ENCODE peak calls at places on chromosome 21, in ten cellular contexts. One of them, this sample, is unnamed.
A peak's percentile ranks its signal among the peaks of the same experiment; 100 is the strongest.

GRCh38 chr21:36713746-36714145 is 14.8 kb downstream of the SIM2 start:
- DNase-seq in breast epithelium: no peak
- DNase-seq in stomach: no peak
- DNase-seq in sigmoid colon: no peak
- DNase-seq in H1: no peak
- DNase-seq in prostate gland: no peak
- DNase-seq in K562: no peak
- DNase-seq in SK-N-SH: no peak
- DNase-seq in GM12891: no peak
- DNase-seq in esophagus muscularis mucosa: no peak
- DNase-seq in this sample: no peak

GRCh38 chr21:34805157-34805556 is 136.4 kb downstream of the CLIC6 start:
- DNase-seq in breast epithelium: no peak
- DNase-seq in stomach: no peak
- DNase-seq in sigmoid colon: no peak
- DNase-seq in H1: no peak
- DNase-seq in prostate gland: no peak
- DNase-seq in K562: no peak
- DNase-seq in SK-N-SH: no peak
- DNase-seq in GM12891: no peak
- DNase-seq in esophagus muscularis mucosa: no peak
- DNase-seq in this sample: no peak

GRCh38 chr21:14773777-14774345 is 227.7 kb upstream of the SAMSN1 start:
- DNase-seq in breast epithelium: no peak
- DNase-seq in stomach: peak; percentile 66
- DNase-seq in sigmoid colon: peak; percentile 65
- DNase-seq in H1: peak; percentile 23
- DNase-seq in prostate gland: no peak
- DNase-seq in K562: peak; percentile 68
- DNase-seq in SK-N-SH: peak; percentile 1
- DNase-seq in GM12891: no peak
- DNase-seq in esophagus muscularis mucosa: no peak
- DNase-seq in this sample: peak; percentile 90

GRCh38 chr21:36211660-36212512 is 55.3 kb downstream of the DOP1B start:
- DNase-seq in breast epithelium: no peak
- DNase-seq in stomach: no peak
- DNase-seq in sigmoid colon: no peak
- DNase-seq in H1: no peak
- DNase-seq in prostate gland: no peak
- DNase-seq in K562: no peak
- DNase-seq in SK-N-SH: no peak
- DNase-seq in GM12891: no peak
- DNase-seq in esophagus muscularis mucosa: no peak
- DNase-seq in this sample: no peak

GRCh38 chr21:25836396-25836795 is 101.6 kb downstream of the GABPA start:
- DNase-seq in breast epithelium: no peak
- DNase-seq in stomach: no peak
- DNase-seq in sigmoid colon: no peak
- DNase-seq in H1: no peak
- DNase-seq in prostate gland: no peak
- DNase-seq in K562: no peak
- DNase-seq in SK-N-SH: no peak
- DNase-seq in GM12891: no peak
- DNase-seq in esophagus muscularis mucosa: no peak
- DNase-seq in this sample: no peak

GRCh38 chr21:34335316-34335715 is 28.5 kb upstream of the KCNE2 start:
- DNase-seq in breast epithelium: no peak
- DNase-seq in stomach: no peak
- DNase-seq in sigmoid colon: no peak
- DNase-seq in H1: no peak
- DNase-seq in prostate gland: no peak
- DNase-seq in K562: no peak
- DNase-seq in SK-N-SH: no peak
- DNase-seq in GM12891: no peak
- DNase-seq in esophagus muscularis mucosa: no peak
- DNase-seq in this sample: no peak

GRCh38 chr21:45078877-45079281 is 4.5 kb downstream of the ADARB1 start:
- DNase-seq in breast epithelium: no peak
- DNase-seq in stomach: peak; percentile 29
- DNase-seq in sigmoid colon: peak; percentile 60
- DNase-seq in H1: no peak
- DNase-seq in prostate gland: no peak
- DNase-seq in K562: no peak
- DNase-seq in SK-N-SH: no peak
- DNase-seq in GM12891: no peak
- DNase-seq in esophagus muscularis mucosa: no peak
- DNase-seq in this sample: no peak

GRCh38 chr21:26236281-26236680 is 65.7 kb upstream of the APP start:
- DNase-seq in breast epithelium: no peak
- DNase-seq in stomach: no peak
- DNase-seq in sigmoid colon: no peak
- DNase-seq in H1: no peak
- DNase-seq in prostate gland: no peak
- DNase-seq in K562: no peak
- DNase-seq in SK-N-SH: no peak
- DNase-seq in GM12891: no peak
- DNase-seq in esophagus muscularis mucosa: no peak
- DNase-seq in this sample: no peak

GRCh38 chr21:42314616-42315295 is 453 bp downstream of the TFF3 start:
- DNase-seq in breast epithelium: no peak
- DNase-seq in stomach: no peak
- DNase-seq in sigmoid colon: no peak
- DNase-seq in H1: no peak
- DNase-seq in prostate gland: no peak
- DNase-seq in K562: no peak
- DNase-seq in SK-N-SH: no peak
- DNase-seq in GM12891: no peak
- DNase-seq in esophagus muscularis mucosa: no peak
- DNase-seq in this sample: no peak

GRCh38 chr21:45207839-45208626 is 79.7 kb downstream of the POFUT2 start:
- DNase-seq in breast epithelium: no peak
- DNase-seq in stomach: no peak
- DNase-seq in sigmoid colon: no peak
- DNase-seq in H1: no peak
- DNase-seq in prostate gland: no peak
- DNase-seq in K562: no peak
- DNase-seq in SK-N-SH: no peak
- DNase-seq in GM12891: no peak
- DNase-seq in esophagus muscularis mucosa: no peak
- DNase-seq in this sample: no peak

GRCh38 chr21:42369821-42370220 is 3.5 kb upstream of the TFF1 start:
- DNase-seq in breast epithelium: no peak
- DNase-seq in stomach: no peak
- DNase-seq in sigmoid colon: no peak
- DNase-seq in H1: no peak
- DNase-seq in prostate gland: no peak
- DNase-seq in K562: no peak
- DNase-seq in SK-N-SH: no peak
- DNase-seq in GM12891: no peak
- DNase-seq in esophagus muscularis mucosa: no peak
- DNase-seq in this sample: peak; percentile 63

GRCh38 chr21:14120091-14120734 is 90.5 kb downstream of the LIPI start:
- DNase-seq in breast epithelium: no peak
- DNase-seq in stomach: peak; percentile 53
- DNase-seq in sigmoid colon: no peak
- DNase-seq in H1: no peak
- DNase-seq in prostate gland: no peak
- DNase-seq in K562: peak; percentile 51
- DNase-seq in SK-N-SH: peak; percentile 25
- DNase-seq in GM12891: no peak
- DNase-seq in esophagus muscularis mucosa: no peak
- DNase-seq in this sample: peak; percentile 82

GRCh38 chr21:41196990-41197389 is 29.0 kb downstream of the BACE2 start:
- DNase-seq in breast epithelium: no peak
- DNase-seq in stomach: no peak
- DNase-seq in sigmoid colon: no peak
- DNase-seq in H1: no peak
- DNase-seq in prostate gland: no peak
- DNase-seq in K562: no peak
- DNase-seq in SK-N-SH: no peak
- DNase-seq in GM12891: no peak
- DNase-seq in esophagus muscularis mucosa: no peak
- DNase-seq in this sample: no peak

GRCh38 chr21:15004721-15005370 is 60.0 kb downstream of the NRIP1 start:
- DNase-seq in breast epithelium: no peak
- DNase-seq in stomach: no peak
- DNase-seq in sigmoid colon: no peak
- DNase-seq in H1: no peak
- DNase-seq in prostate gland: no peak
- DNase-seq in K562: no peak
- DNase-seq in SK-N-SH: no peak
- DNase-seq in GM12891: no peak
- DNase-seq in esophagus muscularis mucosa: no peak
- DNase-seq in this sample: peak; percentile 16

GRCh38 chr21:46228345-46229051 is at the start of gene LSS:
- DNase-seq in breast epithelium: peak; percentile 95
- DNase-seq in stomach: peak; percentile 98
- DNase-seq in sigmoid colon: peak; percentile 99
- DNase-seq in H1: peak; percentile 95
- DNase-seq in prostate gland: peak; percentile 98
- DNase-seq in K562: peak; percentile 98
- DNase-seq in SK-N-SH: peak; percentile 97
- DNase-seq in GM12891: peak; percentile 97
- DNase-seq in esophagus muscularis mucosa: peak; percentile 98
- DNase-seq in this sample: peak; percentile 98
- TF ChIP-seq POLR2AphosphoS5 in breast epithelium: peak; percentile 54
- TF ChIP-seq POLR2AphosphoS5 in stomach: no peak
- TF ChIP-seq POLR2AphosphoS5 in sigmoid colon: peak; percentile 89
- TF ChIP-seq POLR2AphosphoS5 in H1: peak; percentile 79
- TF ChIP-seq POLR2AphosphoS5 in prostate gland: peak; percentile 69
- TF ChIP-seq POLR2AphosphoS5 in K562: no peak
- TF ChIP-seq POLR2AphosphoS5 in SK-N-SH: peak; percentile 46
- TF ChIP-seq POLR2AphosphoS5 in GM12891: peak; percentile 39
- TF ChIP-seq POLR2AphosphoS5 in esophagus muscularis mucosa: peak; percentile 83
- TF ChIP-seq POLR2AphosphoS5 in this sample: peak; percentile 73

GRCh38 chr21:39110431-39110830 is 72.8 kb downstream of the PSMG1 start:
- DNase-seq in breast epithelium: no peak
- DNase-seq in stomach: no peak
- DNase-seq in sigmoid colon: no peak
- DNase-seq in H1: no peak
- DNase-seq in prostate gland: no peak
- DNase-seq in K562: no peak
- DNase-seq in SK-N-SH: no peak
- DNase-seq in GM12891: no peak
- DNase-seq in esophagus muscularis mucosa: no peak
- DNase-seq in this sample: no peak
- TF ChIP-seq POLR2AphosphoS5 in breast epithelium: no peak
- TF ChIP-seq POLR2AphosphoS5 in stomach: no peak
- TF ChIP-seq POLR2AphosphoS5 in sigmoid colon: no peak
- TF ChIP-seq POLR2AphosphoS5 in H1: no peak
- TF ChIP-seq POLR2AphosphoS5 in prostate gland: no peak
- TF ChIP-seq POLR2AphosphoS5 in K562: no peak
- TF ChIP-seq POLR2AphosphoS5 in SK-N-SH: no peak
- TF ChIP-seq POLR2AphosphoS5 in GM12891: no peak
- TF ChIP-seq POLR2AphosphoS5 in esophagus muscularis mucosa: no peak
- TF ChIP-seq POLR2AphosphoS5 in this sample: no peak

DNA sequence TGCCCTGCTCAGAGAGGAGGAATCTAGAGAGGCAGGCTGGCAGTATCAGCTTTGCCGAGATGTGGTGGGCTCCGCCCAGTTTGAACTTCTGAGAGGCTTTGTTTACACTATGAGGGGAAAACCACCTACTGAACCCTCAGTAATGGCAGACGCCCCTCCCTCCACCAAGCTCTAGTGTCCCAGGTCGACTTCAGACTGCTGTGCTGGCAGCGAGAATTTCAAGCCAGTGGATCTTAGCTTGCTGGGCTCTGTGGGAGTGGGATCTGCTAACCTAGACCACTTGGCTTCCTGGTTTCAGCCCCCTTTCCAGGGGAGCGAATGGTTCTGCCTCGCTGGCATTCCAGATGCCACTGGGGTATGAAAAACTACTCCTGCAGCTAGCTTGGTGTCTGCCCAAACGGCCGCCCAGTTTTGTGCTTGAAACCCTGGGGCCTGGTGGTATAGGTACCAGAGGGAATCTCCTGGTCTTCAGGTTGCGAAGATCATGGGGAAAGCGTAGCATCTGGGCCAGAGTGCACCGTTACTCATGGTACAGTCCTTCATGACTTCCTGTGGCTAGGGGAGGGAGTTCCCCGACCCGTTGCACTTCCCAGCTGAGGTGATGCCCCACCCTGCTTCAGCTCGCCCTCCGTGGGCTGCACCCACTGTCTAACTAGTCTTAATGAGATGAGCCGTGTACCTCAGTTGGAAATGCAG is 43.6 kb downstream of the C21orf91 start:
- DNase-seq in breast epithelium: no peak
- DNase-seq in stomach: no peak
- DNase-seq in sigmoid colon: no peak
- DNase-seq in H1: no peak
- DNase-seq in prostate gland: no peak
- DNase-seq in K562: no peak
- DNase-seq in SK-N-SH: no peak
- DNase-seq in GM12891: no peak
- DNase-seq in esophagus muscularis mucosa: no peak
- DNase-seq in this sample: no peak
- TF ChIP-seq POLR2AphosphoS5 in breast epithelium: no peak
- TF ChIP-seq POLR2AphosphoS5 in stomach: no peak
- TF ChIP-seq POLR2AphosphoS5 in sigmoid colon: no peak
- TF ChIP-seq POLR2AphosphoS5 in H1: no peak
- TF ChIP-seq POLR2AphosphoS5 in prostate gland: no peak
- TF ChIP-seq POLR2AphosphoS5 in K562: no peak
- TF ChIP-seq POLR2AphosphoS5 in SK-N-SH: no peak
- TF ChIP-seq POLR2AphosphoS5 in GM12891: no peak
- TF ChIP-seq POLR2AphosphoS5 in esophagus muscularis mucosa: no peak
- TF ChIP-seq POLR2AphosphoS5 in this sample: no peak

DNA sequence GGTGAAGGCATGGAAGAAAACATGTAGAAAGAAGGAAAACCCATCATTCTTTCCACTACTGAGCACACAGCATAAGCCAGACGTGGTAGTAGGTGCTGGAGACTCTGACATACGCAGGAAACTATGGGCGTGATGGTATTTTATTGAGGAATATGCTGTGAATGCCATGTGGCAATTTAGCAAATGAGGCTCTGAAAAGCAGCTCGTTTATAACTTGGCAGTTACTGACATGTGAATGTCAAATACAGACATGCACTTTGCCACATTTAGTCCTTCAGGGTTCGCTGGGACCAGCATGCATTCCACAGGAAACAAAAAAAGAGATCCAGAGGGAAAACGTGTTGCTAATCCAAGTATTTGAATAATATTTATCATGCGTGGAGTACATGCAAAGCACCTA is 74.3 kb upstream of the IFNAR2 start:
- DNase-seq in breast epithelium: no peak
- DNase-seq in stomach: no peak
- DNase-seq in sigmoid colon: no peak
- DNase-seq in H1: no peak
- DNase-seq in prostate gland: no peak
- DNase-seq in K562: no peak
- DNase-seq in SK-N-SH: no peak
- DNase-seq in GM12891: no peak
- DNase-seq in esophagus muscularis mucosa: no peak
- DNase-seq in this sample: no peak
- TF ChIP-seq POLR2AphosphoS5 in breast epithelium: no peak
- TF ChIP-seq POLR2AphosphoS5 in stomach: no peak
- TF ChIP-seq POLR2AphosphoS5 in sigmoid colon: no peak
- TF ChIP-seq POLR2AphosphoS5 in H1: no peak
- TF ChIP-seq POLR2AphosphoS5 in prostate gland: no peak
- TF ChIP-seq POLR2AphosphoS5 in K562: no peak
- TF ChIP-seq POLR2AphosphoS5 in SK-N-SH: no peak
- TF ChIP-seq POLR2AphosphoS5 in GM12891: no peak
- TF ChIP-seq POLR2AphosphoS5 in esophagus muscularis mucosa: no peak
- TF ChIP-seq POLR2AphosphoS5 in this sample: no peak